ENCODE peak calls at places on chromosomes 3 and 15, in six cellular contexts. R, U, W, B, L and X are unnamed samples.

GRCh38 chr15:74317820-74318375 is 49.5 kb downstream of the CYP11A1 start:
- DNase-seq in W (peak), R (peak), B (no peak), L (peak), U (peak), X (no peak)

GRCh38 chr3:180184806-180185205 is 148.1 kb upstream of the PEX5L start:
- DNase-seq in W (no peak), B (no peak), U (no peak), L (no peak), R (peak), X (peak)

GRCh38 chr15:53880353-53880752 is 97.9 kb upstream of the UNC13C start:
- DNase-seq in B (no peak), L (no peak), R (no peak), U (no peak), W (no peak), X (no peak)

GRCh38 chr3:192825657-192826200 is 91.9 kb downstream of the MB21D2 start:
- DNase-seq in B (no peak), U (no peak), R (no peak), W (no peak), L (no peak), X (peak)

GRCh38 chr3:17175187-17175839 is 290.6 kb downstream of the PLCL2 start:
- DNase-seq in R (peak), L (no peak), W (peak), U (no peak), B (no peak), X (peak)

GRCh38 chr3:150635526-150635925 is 32.4 kb downstream of the SELENOT start:
- DNase-seq in L (no peak), R (no peak), U (no peak), W (no peak), B (peak), X (no peak)

GRCh38 chr3:43477600-43477999 is 144.2 kb downstream of the ANO10 start:
- DNase-seq in W (peak), B (no peak), R (no peak), L (no peak), U (no peak), X (peak)

GRCh38 chr3:51967384-51968174 is at the start of gene PCBP4:
- DNase-seq in L (peak), U (peak), B (peak), W (peak), R (no peak), X (peak)

GRCh38 chr3:77328631-77329030 is 288.7 kb downstream of the ROBO2 start:
- DNase-seq in W (no peak), L (no peak), R (no peak), B (no peak), U (no peak), X (no peak)

GRCh38 chr3:66413151-66413751 is 87.6 kb downstream of the LRIG1 start:
- DNase-seq in R (peak), W (no peak), B (no peak), L (no peak), U (no peak), X (peak)

GRCh38 chr3:68162644-68163043 is 508.2 kb upstream of the SUCLG2 start:
- DNase-seq in U (no peak), L (no peak), W (no peak), B (no peak), R (no peak), X (no peak)

GRCh38 chr3:118564800-118565199 is 469.8 kb downstream of the IGSF11 start:
- DNase-seq in R (no peak), W (no peak), L (no peak), U (no peak), B (no peak), X (no peak)

GRCh38 chr3:55061619-55062018 is 133.8 kb upstream of the LRTM1 start:
- DNase-seq in L (no peak), W (no peak), R (no peak), U (no peak), B (no peak), X (no peak)

GRCh38 chr15:37076543-37076942 is 23.8 kb downstream of the MEIS2 start:
- DNase-seq in R (no peak), U (no peak), L (no peak), W (no peak), B (no peak), X (peak)

GRCh38 chr3:32403663-32404062 is 12.0 kb downstream of the CMTM7 start:
- DNase-seq in L (no peak), U (no peak), B (no peak), R (no peak), W (no peak), X (peak)

GRCh38 chr3:8621141-8621540 is 23.5 kb downstream of the SSUH2 start:
- DNase-seq in L (no peak), R (no peak), U (no peak), B (no peak), W (no peak), X (no peak)

GRCh38 chr3:16881896-16882645 is 2.7 kb upstream of the PLCL2 start:
- DNase-seq in U (no peak), B (no peak), R (no peak), L (no peak), W (no peak), X (no peak)

GRCh38 chr15:25408428-25408827 is 30.4 kb downstream of the UBE3A start:
- DNase-seq in B (no peak), L (no peak), W (no peak), U (no peak), R (no peak), X (no peak)

GRCh38 chr3:50395070-50395860 is 35.9 kb upstream of the TMEM115 start:
- DNase-seq in W (no peak), U (peak), B (no peak), R (no peak), L (no peak), X (no peak)

GRCh38 chr3:13235897-13236296 is 162.7 kb upstream of the IQSEC1 start:
- DNase-seq in B (no peak), U (no peak), R (no peak), L (no peak), W (peak), X (peak)

GRCh38 chr3:178019645-178020044 is 516.6 kb upstream of the KCNMB2 start:
- DNase-seq in U (no peak), W (no peak), L (no peak), B (peak), R (no peak), X (no peak)

GRCh38 chr3:146543461-146544012 is 870 bp downstream of the PLSCR1 start:
- DNase-seq in U (no peak), B (no peak), R (no peak), L (no peak), W (peak), X (peak)

GRCh38 chr15:90138071-90138833 is 36.0 kb upstream of the IDH2 start:
- DNase-seq in B (no peak), W (no peak), R (no peak), U (no peak), L (peak), X (no peak)

GRCh38 chr15:65414841-65415621 is 7.7 kb downstream of the IGDCC4 start:
- DNase-seq in L (no peak), B (peak), R (peak), W (no peak), U (no peak), X (no peak)

GRCh38 chr15:37550360-37551024 is 383.9 kb upstream of the TMCO5A start:
- DNase-seq in L (no peak), W (no peak), U (no peak), B (peak), R (no peak), X (no peak)

GRCh38 chr15:56805466-56806146 is 72.3 kb upstream of the ZNF280D start:
- DNase-seq in B (no peak), R (peak), W (peak), L (no peak), U (no peak), X (peak)

GRCh38 chr3:148930785-148931184 is 60.6 kb upstream of the GYG1 start:
- DNase-seq in W (no peak), R (no peak), L (no peak), B (no peak), U (no peak), X (peak)

GRCh38 chr3:179608931-179609720 is 4.5 kb downstream of the NDUFB5 start:
- DNase-seq in U (no peak), W (no peak), L (no peak), B (no peak), R (no peak), X (no peak)

GRCh38 chr3:41933154-41933676 is 28.7 kb downstream of the ULK4 start:
- DNase-seq in U (no peak), B (no peak), W (no peak), L (no peak), R (peak), X (peak)

GRCh38 chr3:172595648-172596393 is 72.6 kb upstream of the TNFSF10 start:
- DNase-seq in R (no peak), B (peak), W (no peak), U (no peak), L (peak), X (peak)

GRCh38 chr3:48034000-48034516 is 17.8 kb upstream of the MAP4 start:
- DNase-seq in L (no peak), U (no peak), B (peak), W (no peak), R (no peak), X (peak)

GRCh38 chr15:96887730-96888129 is 557.2 kb downstream of the NR2F2 start:
- DNase-seq in W (no peak), U (no peak), L (no peak), R (no peak), B (no peak), X (peak)

GRCh38 chr15:100570282-100570681 is 31.7 kb downstream of the LINS1 start:
- DNase-seq in R (no peak), B (no peak), L (no peak), U (no peak), W (no peak), X (no peak)

GRCh38 chr3:48788544-48789162 is 59.0 kb downstream of the PRKAR2A start:
- DNase-seq in B (no peak), U (no peak), R (no peak), W (no peak), L (no peak), X (no peak)

GRCh38 chr3:62161306-62161705 is 212.0 kb downstream of the FEZF2 start:
- DNase-seq in W (peak), B (no peak), R (no peak), U (no peak), L (no peak), X (peak)

GRCh38 chr3:195073866-195074860 is 196.8 kb downstream of the XXYLT1 start:
- DNase-seq in L (no peak), U (peak), B (no peak), W (no peak), R (no peak), X (no peak)

GRCh38 chr15:49734831-49735508 is 114.1 kb downstream of the DTWD1 start:
- DNase-seq in R (no peak), U (no peak), L (no peak), W (no peak), B (no peak), X (no peak)

GRCh38 chr3:94137377-94137776 is 74.5 kb downstream of the NSUN3 start:
- DNase-seq in U (no peak), B (no peak), W (no peak), R (no peak), L (no peak), X (no peak)

GRCh38 chr3:122961146-122961545 is 66.4 kb downstream of the SEMA5B start:
- DNase-seq in R (no peak), W (no peak), B (no peak), U (no peak), L (no peak), X (peak)

GRCh38 chr15:85661859-85662258 is 132.9 kb downstream of the KLHL25 start:
- DNase-seq in L (no peak), W (no peak), U (no peak), R (no peak), B (no peak), X (no peak)

GRCh38 chr3:33884204-33884561 is 85.8 kb downstream of the PDCD6IP start:
- DNase-seq in R (no peak), B (peak), U (no peak), W (no peak), L (no peak), X (no peak)
- H3K4me3 ChIP-seq in R (no peak), B (no peak), U (no peak), W (no peak), L (no peak), X (no peak)

GRCh38 chr3:29281265-29282228 is 676 bp downstream of the RBMS3 start:
- DNase-seq in W (peak), U (no peak), B (no peak), R (no peak), L (no peak), X (peak)

GRCh38 chr3:29283297-29283681 is 2.4 kb downstream of the RBMS3 start:
- DNase-seq in L (no peak), U (no peak), R (no peak), W (no peak), B (no peak), X (peak)

GRCh38 chr3:29280675-29281264 is at the start of gene RBMS3:
- DNase-seq in R (peak), U (peak), W (peak), L (peak), B (peak), X (peak)

GRCh38 chr3:29283739-29284138 is 2.9 kb downstream of the RBMS3 start:
- DNase-seq in B (no peak), W (no peak), U (no peak), L (no peak), R (no peak), X (no peak)

GRCh38 chr3:29282431-29283296 is 1.8 kb downstream of the RBMS3 start:
- DNase-seq in W (peak), L (no peak), R (no peak), U (no peak), B (no peak), X (peak)
- H3K4me3 ChIP-seq in W (peak), L (peak), R (peak), U (peak), B (peak), X (peak)

DNA sequence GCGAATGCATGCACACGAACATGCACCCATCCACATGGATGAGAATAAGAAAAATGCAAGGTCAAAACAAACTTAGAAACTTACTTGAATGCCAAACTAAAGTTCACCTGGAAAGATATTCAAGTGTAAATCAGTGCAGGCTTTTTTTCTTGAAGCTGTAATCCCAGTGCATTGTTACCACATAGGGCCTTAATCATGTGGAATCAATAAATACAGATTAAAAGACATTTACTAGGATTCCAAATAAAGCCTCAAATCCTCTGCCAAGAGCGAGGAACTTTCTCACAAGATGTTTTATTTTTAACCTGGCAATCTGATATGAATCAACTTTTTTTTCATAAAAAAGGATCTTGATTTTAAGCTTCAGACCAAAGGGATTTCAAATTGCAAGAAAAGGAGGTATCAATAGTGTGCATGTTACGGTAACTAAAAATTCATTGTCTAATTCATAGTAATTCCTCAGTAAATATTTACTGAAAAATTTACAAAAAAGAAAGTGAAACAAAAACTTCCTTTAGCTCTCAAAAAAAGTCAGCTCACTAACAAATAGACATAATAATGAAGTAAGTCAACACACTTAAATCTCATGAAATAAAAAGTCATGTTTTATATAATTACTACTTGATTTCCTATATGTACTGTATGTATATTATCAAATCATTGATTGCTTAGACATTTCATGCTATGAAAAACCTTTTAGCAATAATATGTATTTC is 978.6 kb downstream of the PLOD2 start:
- DNase-seq in W (no peak), B (no peak), U (no peak), L (no peak), R (no peak), X (no peak)
- H3K4me3 ChIP-seq in W (no peak), B (no peak), U (no peak), L (no peak), R (no peak), X (no peak)

DNA sequence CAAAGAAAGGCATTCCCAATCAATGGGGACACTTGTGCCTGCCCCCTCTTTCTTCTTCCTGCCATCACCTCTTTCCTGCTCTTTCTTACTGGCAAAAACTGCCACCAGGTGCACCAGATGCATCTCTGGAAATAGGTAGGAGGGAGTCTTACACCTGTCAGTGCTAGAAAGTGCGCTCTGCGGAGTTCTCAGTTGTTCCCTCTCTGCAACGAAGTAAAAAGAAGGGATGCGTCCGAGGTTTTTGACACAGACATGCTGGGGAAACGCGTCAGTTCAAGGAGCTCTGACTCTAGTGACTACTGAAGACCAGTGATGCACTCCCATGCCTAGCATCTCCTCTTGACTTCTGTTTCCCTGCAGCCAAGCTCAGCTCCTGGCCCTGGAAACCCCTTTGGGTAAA is 766 bp upstream of the GRM7 start:
- DNase-seq in L (no peak), U (no peak), W (no peak), B (no peak), R (no peak), X (no peak)
- H3K4me3 ChIP-seq in L (no peak), U (no peak), W (no peak), B (no peak), R (no peak), X (no peak)

DNA sequence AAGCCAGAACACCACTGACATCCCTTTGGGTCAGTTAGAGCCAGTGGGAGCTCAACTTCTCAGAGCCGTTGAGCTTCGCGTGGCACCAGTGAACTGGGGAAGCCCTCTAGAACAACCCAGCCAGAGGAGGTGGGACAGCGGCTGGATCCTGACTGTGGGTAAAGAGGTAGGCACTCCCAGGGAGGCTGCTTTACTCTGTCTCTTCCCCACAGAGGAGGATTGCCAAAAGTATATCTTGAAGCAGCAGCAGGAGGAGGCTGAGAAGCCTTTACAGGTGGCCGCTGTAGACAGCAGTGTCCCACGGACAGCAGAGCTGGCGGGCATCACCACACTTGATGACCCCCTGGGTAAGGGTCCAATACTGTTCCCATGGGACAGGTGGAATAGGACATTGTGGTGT is 1.2 kb downstream of the MYD88 start:
- DNase-seq in B (no peak), L (peak), U (no peak), W (no peak), R (no peak), X (no peak)
- H3K4me3 ChIP-seq in B (peak), L (peak), U (peak), W (no peak), R (peak), X (peak)